ENCODE peak calls at places on chromosome 20, in ten cellular contexts. Z is fibroblast of mammary gland; U is psoas muscle; J is B cell; L is chondrocyte; P is endothelial cell; T is astrocyte of the spinal cord; K is activated CD8-positive, alpha-beta T cell treated with anti-CD3 and anti-CD28 coated beads for 36 hours; B is Calu3; H is fibroblast of pulmonary artery. Y is an unnamed sample.

GRCh38 chr20:43853174-43853803 is 61.4 kb upstream of the TOX2 start:
- DNase-seq in P (no peak), K (no peak), Z (peak), H (peak), L (no peak), U (no peak), J (no peak), B (no peak), T (peak), Y (no peak)

GRCh38 chr20:19784511-19785172 is 26.6 kb downstream of the RIN2 start:
- DNase-seq in K (peak), B (peak), L (peak), J (peak), T (peak), Z (peak), U (peak), H (peak), P (peak), Y (peak)

GRCh38 chr20:58553166-58553696 is 38.0 kb upstream of the APCDD1L start:
- DNase-seq in B (no peak), Z (no peak), T (no peak), L (no peak), K (no peak), H (no peak), J (no peak), U (no peak), P (no peak), Y (no peak)

GRCh38 chr20:6533828-6534388 is 233.6 kb upstream of the BMP2 start:
- DNase-seq in J (no peak), B (no peak), L (no peak), T (peak), K (no peak), P (no peak), U (no peak), Z (peak), H (peak), Y (no peak)

GRCh38 chr20:14619411-14619810 is 282.0 kb upstream of the FLRT3 start:
- DNase-seq in P (no peak), Z (no peak), L (no peak), T (no peak), U (no peak), B (no peak), J (no peak), K (no peak), H (no peak), Y (no peak)

GRCh38 chr20:8454137-8454712 is 322.2 kb downstream of the PLCB1 start:
- DNase-seq in U (no peak), H (peak), J (peak), P (no peak), K (peak), T (peak), L (no peak), B (no peak), Z (peak), Y (no peak)

GRCh38 chr20:41340327-41341055 is at the start of gene LPIN3:
- DNase-seq in L (no peak), T (peak), U (peak), B (peak), K (peak), P (peak), Z (peak), H (peak), J (peak), Y (peak)

GRCh38 chr20:25254571-25254970 is 6.7 kb downstream of the PYGB start:
- DNase-seq in T (no peak), B (no peak), U (no peak), L (no peak), Z (no peak), P (no peak), J (no peak), K (no peak), H (no peak), Y (no peak)

GRCh38 chr20:43477193-43477592 is 19.5 kb downstream of the SRSF6 start:
- DNase-seq in H (no peak), U (no peak), P (no peak), T (no peak), B (no peak), Z (no peak), K (no peak), L (no peak), J (no peak), Y (no peak)

GRCh38 chr20:41046716-41047115 is 18.1 kb downstream of the TOP1 start:
- DNase-seq in U (no peak), T (peak), J (no peak), P (no peak), K (peak), L (no peak), Z (peak), H (no peak), B (no peak), Y (no peak)

GRCh38 chr20:59008715-59009336 is 1.8 kb upstream of the CTSZ start:
- DNase-seq in B (no peak), Z (no peak), H (no peak), J (no peak), U (peak), L (no peak), T (no peak), K (no peak), P (no peak), Y (peak)

GRCh38 chr20:41030536-41031242 is 2.1 kb downstream of the TOP1 start:
- DNase-seq in U (no peak), T (peak), B (no peak), H (peak), K (no peak), Z (peak), P (no peak), L (no peak), J (no peak), Y (no peak)

GRCh38 chr20:48618052-48618451 is 209.7 kb downstream of the PREX1 start:
- DNase-seq in H (no peak), T (no peak), U (peak), P (no peak), Z (no peak), K (no peak), L (peak), J (no peak), B (no peak), Y (no peak)

GRCh38 chr20:17511401-17511800 is 19.8 kb downstream of the BFSP1 start:
- DNase-seq in Z (no peak), B (no peak), K (peak), J (no peak), L (no peak), P (no peak), U (no peak), H (no peak), T (no peak), Y (no peak)

GRCh38 chr20:43530321-43531090 is 23.0 kb downstream of the L3MBTL1 start:
- DNase-seq in K (no peak), H (no peak), U (no peak), P (no peak), L (peak), J (no peak), T (no peak), B (no peak), Z (no peak), Y (no peak)

GRCh38 chr20:36018208-36018988 is 50.0 kb downstream of the CNBD2 start:
- DNase-seq in J (no peak), Z (no peak), H (no peak), T (no peak), B (peak), P (no peak), U (no peak), L (no peak), K (no peak), Y (no peak)

GRCh38 chr20:40922865-40923264 is 105.8 kb upstream of the TOP1 start:
- DNase-seq in P (no peak), H (no peak), B (no peak), Z (no peak), L (no peak), U (no peak), J (no peak), K (no peak), T (no peak), Y (no peak)

GRCh38 chr20:44039147-44039546 is 124.5 kb downstream of the TOX2 start:
- DNase-seq in B (no peak), Z (no peak), J (no peak), P (no peak), H (no peak), U (no peak), L (no peak), K (no peak), T (no peak), Y (peak)

GRCh38 chr20:49167811-49168507 is 20.2 kb downstream of the STAU1 start:
- DNase-seq in U (no peak), B (no peak), P (no peak), T (no peak), H (peak), L (no peak), Z (peak), K (no peak), J (no peak), Y (no peak)

GRCh38 chr20:49595811-49596545 is 28.0 kb upstream of the PTGIS start:
- DNase-seq in T (peak), P (no peak), Z (peak), J (no peak), H (peak), K (peak), L (no peak), U (peak), B (no peak), Y (no peak)

GRCh38 chr20:41716436-41716835 is 98.3 kb upstream of the CHD6 start:
- DNase-seq in K (no peak), B (no peak), T (peak), U (no peak), J (no peak), P (no peak), L (no peak), Z (peak), H (no peak), Y (no peak)

GRCh38 chr20:15799871-15800270 is 773.4 kb downstream of the KIF16B start:
- DNase-seq in J (no peak), Z (peak), K (no peak), B (no peak), U (no peak), H (peak), P (no peak), T (peak), L (no peak), Y (no peak)

GRCh38 chr20:54524849-54525248 is 49.5 kb downstream of the DOK5 start:
- DNase-seq in P (no peak), B (no peak), J (no peak), U (peak), L (no peak), T (no peak), K (no peak), H (no peak), Z (no peak), Y (no peak)

GRCh38 chr20:44706371-44707258 is 8.6 kb upstream of the CCN5 start:
- DNase-seq in L (no peak), H (peak), K (no peak), U (peak), Z (peak), P (no peak), B (no peak), J (no peak), T (no peak), Y (peak)

GRCh38 chr20:34988176-34988540 is 32.5 kb downstream of the MYH7B start:
- DNase-seq in Z (peak), U (no peak), L (no peak), J (no peak), P (no peak), B (no peak), T (no peak), K (no peak), H (peak), Y (no peak)

GRCh38 chr20:15032352-15032622 is 694.9 kb upstream of the FLRT3 start:
- DNase-seq in T (no peak), U (no peak), J (no peak), H (no peak), P (no peak), K (no peak), Z (no peak), B (no peak), L (no peak), Y (no peak)

GRCh38 chr20:43043887-43044286 is 145.8 kb downstream of the PTPRT start:
- DNase-seq in K (no peak), P (no peak), Z (no peak), U (no peak), B (no peak), H (no peak), T (no peak), J (no peak), L (no peak), Y (no peak)

GRCh38 chr20:7285918-7286556 is 518.6 kb downstream of the BMP2 start:
- DNase-seq in K (peak), B (peak), P (peak), T (peak), H (peak), J (peak), Z (peak), U (peak), L (no peak), Y (peak)

GRCh38 chr20:4607287-4607713 is 114.4 kb upstream of the PRND start:
- DNase-seq in K (peak), P (peak), U (no peak), J (peak), L (no peak), B (peak), Z (peak), T (peak), H (peak), Y (peak)

GRCh38 chr20:8424010-8424409 is 291.9 kb downstream of the PLCB1 start:
- DNase-seq in T (peak), J (no peak), U (no peak), Z (peak), H (peak), L (no peak), B (no peak), P (no peak), K (no peak), Y (no peak)

GRCh38 chr20:1663917-1664316 is 6.3 kb upstream of the SIRPG start:
- DNase-seq in J (no peak), P (no peak), L (no peak), H (no peak), Z (peak), U (no peak), T (no peak), B (no peak), K (peak), Y (no peak)

GRCh38 chr20:17796096-17796563 is 96.4 kb downstream of the BANF2 start:
- DNase-seq in H (peak), U (peak), T (no peak), B (no peak), L (no peak), J (no peak), K (no peak), P (no peak), Z (peak), Y (no peak)

GRCh38 chr20:288956-289692 is 1.4 kb downstream of the C20orf96 start:
- DNase-seq in Z (no peak), J (no peak), P (no peak), B (no peak), K (no peak), L (no peak), T (no peak), H (no peak), U (no peak), Y (no peak)

GRCh38 chr20:25005220-25005619 is 12.7 kb upstream of the APMAP start:
- DNase-seq in L (no peak), Z (peak), H (peak), B (no peak), K (no peak), P (no peak), J (no peak), T (peak), U (peak), Y (no peak)

DNA sequence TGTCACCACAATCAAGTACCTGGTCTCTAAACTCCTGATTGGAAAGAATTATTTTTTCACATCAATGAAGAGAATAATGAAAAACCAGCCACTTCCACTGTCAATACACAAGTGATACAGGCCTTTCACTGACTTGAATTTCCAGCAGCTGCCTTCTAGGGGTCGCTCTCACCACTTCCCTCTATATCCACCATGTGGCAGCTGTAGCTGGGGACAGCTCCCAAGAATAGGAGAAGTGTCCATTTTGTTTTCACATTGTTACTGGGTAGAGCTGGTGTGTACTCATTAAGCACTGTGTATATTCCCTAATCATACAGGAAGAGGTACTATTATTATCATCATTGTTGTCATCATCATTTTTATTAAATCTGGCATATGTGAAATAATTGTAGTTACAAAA is 438.4 kb upstream of the SPTLC3 start:
- DNase-seq in H (no peak), T (no peak), L (no peak), B (peak), P (peak), Z (no peak), J (no peak), K (peak), U (no peak), Y (peak)
- TF ChIP-seq CTCF in H (no peak), T (peak), L (peak), B (peak), P (peak), Z (no peak), J (no peak), K (no peak), U (no peak), Y (peak)

GRCh38 chr20:38651154-38651553 is 49.5 kb downstream of the ARHGAP40 start:
- DNase-seq in J (no peak), B (peak), U (no peak), P (no peak), H (no peak), K (no peak), Z (no peak), L (no peak), T (no peak), Y (no peak)

GRCh38 chr20:38650010-38650409 is 48.4 kb downstream of the ARHGAP40 start:
- DNase-seq in L (no peak), U (no peak), B (no peak), K (no peak), T (no peak), P (no peak), H (no peak), J (no peak), Z (no peak), Y (no peak)

GRCh38 chr20:38651562-38651961 is 50.0 kb downstream of the ARHGAP40 start:
- DNase-seq in Z (no peak), J (no peak), U (no peak), P (no peak), L (no peak), K (no peak), B (no peak), H (no peak), T (no peak), Y (no peak)

GRCh38 chr20:38645980-38646858 is 44.6 kb downstream of the ARHGAP40 start:
- DNase-seq in L (no peak), B (peak), J (peak), Z (peak), U (peak), H (peak), P (peak), K (peak), T (peak), Y (peak)

GRCh38 chr20:38649275-38649891 is 47.8 kb downstream of the ARHGAP40 start:
- DNase-seq in K (peak), T (no peak), P (peak), L (no peak), H (peak), J (no peak), U (no peak), B (peak), Z (peak), Y (peak)
- TF ChIP-seq CTCF in K (no peak), T (peak), P (no peak), L (peak), H (peak), J (no peak), U (peak), B (peak), Z (peak), Y (peak)

DNA sequence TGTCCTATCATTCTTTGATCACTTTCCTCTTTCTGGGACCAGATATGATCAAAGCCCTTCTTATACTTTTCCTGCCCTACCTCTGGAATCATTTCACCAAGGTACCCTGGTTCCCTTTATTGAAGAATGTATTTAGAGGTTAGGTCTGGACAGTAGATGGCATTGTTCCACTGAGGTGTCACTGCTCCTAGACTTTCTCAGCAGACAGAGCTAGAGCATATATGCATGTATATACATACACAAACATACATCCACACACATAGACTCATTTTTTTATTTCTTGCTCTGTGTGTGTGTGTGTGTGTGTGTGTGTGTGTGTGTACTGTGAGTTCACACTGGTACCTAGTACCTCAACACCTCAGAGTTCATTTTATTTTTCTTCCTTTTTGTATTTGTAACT is 40.9 kb downstream of the PTPRA start:
- DNase-seq in P (no peak), U (no peak), H (peak), L (no peak), Z (no peak), J (no peak), B (peak), T (peak), K (no peak), Y (no peak)
- TF ChIP-seq CTCF in P (no peak), U (no peak), H (peak), L (peak), Z (peak), J (no peak), B (no peak), T (peak), K (no peak), Y (no peak)

DNA sequence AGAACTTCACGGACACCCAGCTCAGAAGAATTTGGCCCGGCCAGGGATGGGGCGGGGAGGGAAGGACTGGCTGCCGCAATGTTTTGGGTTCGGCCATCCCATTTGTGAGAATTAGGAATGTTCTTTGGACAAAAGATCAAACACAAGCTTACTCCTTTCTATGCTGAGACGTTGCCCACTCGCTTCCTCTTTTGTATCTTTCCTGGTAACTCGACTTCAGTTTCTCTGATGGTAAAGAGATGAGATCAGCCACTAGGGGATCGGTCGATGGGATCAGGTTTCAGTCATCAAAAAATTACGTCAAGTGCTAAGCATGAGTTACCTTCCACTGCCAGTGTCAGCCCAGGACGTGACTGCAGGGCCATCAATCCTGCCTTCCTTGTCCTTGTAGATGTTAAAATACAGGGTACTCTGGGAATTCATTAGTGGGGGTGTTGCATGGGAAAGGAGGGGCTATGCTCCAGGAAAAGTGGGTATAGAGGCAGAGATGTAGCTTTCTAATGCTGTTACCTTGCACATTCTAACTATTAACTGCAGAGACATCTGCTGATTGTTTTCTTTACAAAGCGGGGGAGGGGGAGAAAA is 190.2 kb downstream of the TSHZ2 start:
- DNase-seq in J (peak), Z (peak), K (peak), P (peak), T (peak), H (peak), B (peak), L (no peak), U (no peak), Y (peak)
- TF ChIP-seq CTCF in J (no peak), Z (peak), K (no peak), P (peak), T (peak), H (peak), B (no peak), L (peak), U (no peak), Y (peak)

GRCh38 chr20:11260611-11261010 is 586.8 kb upstream of the JAG1 start:
- DNase-seq in L (no peak), Z (peak), K (no peak), P (no peak), B (no peak), H (peak), T (peak), U (no peak), J (no peak), Y (no peak)
- TF ChIP-seq CTCF in L (no peak), Z (no peak), K (no peak), P (no peak), B (no peak), H (no peak), T (no peak), U (no peak), J (no peak), Y (no peak)

DNA sequence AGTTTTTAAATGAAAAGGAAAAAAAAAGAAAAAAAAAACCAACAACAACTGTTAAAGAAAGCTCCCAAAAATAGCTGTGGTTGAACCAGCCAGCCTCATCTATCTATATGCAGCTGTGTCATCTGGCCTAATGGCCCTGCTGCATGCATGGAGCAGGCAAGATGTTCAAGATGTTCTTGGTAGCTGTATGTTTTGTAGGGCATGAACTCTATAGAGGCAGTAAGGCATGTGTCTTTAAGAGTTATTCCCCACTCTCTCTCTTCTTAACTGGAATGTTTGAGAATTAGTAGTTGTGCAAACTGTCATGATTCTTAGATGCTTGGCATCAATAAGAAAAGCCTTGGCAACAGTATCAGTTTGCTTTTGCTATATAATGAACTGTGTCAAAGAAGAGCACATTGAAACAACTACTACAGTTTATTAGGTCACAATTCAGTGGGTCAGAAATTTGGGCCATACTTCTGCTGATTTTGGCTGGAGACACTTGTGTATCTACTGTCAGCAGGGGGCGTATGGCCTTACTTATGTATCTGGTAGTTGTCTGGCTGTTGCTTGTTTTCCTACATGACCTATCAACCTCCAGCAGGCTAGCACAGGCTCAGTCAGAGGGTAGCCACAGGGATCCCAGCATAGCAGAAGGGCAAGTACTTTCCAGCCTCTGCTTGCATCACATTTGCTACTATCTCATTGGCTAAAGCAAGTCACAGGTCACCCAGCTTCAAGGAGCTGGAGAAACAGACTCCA is 56.1 kb upstream of the LAMP5 start:
- DNase-seq in H (peak), B (peak), P (peak), U (no peak), L (no peak), J (peak), T (peak), K (no peak), Z (peak), Y (no peak)
- TF ChIP-seq CTCF in H (no peak), B (no peak), P (peak), U (no peak), L (peak), J (no peak), T (peak), K (no peak), Z (peak), Y (peak)

Y was measured in glutamatergic neuron.